ENCODE peak calls at places on chromosome 15, in six cellular contexts. One of them, this sample, is unnamed.

GRCh38 chr15:37931868-37932267 is 2.6 kb upstream of the TMCO5A start:
- DNase-seq in HepG2: no peak
- DNase-seq in WTC11: no peak
- DNase-seq in GM12878: no peak
- DNase-seq in K562: no peak
- DNase-seq in H1: no peak
- DNase-seq in this sample: no peak

GRCh38 chr15:79265167-79265566 is 17.4 kb upstream of the ANKRD34C start:
- DNase-seq in HepG2: no peak
- DNase-seq in WTC11: no peak
- DNase-seq in GM12878: no peak
- DNase-seq in K562: no peak
- DNase-seq in H1: no peak
- DNase-seq in this sample: peak

GRCh38 chr15:97078556-97078955 is 748.1 kb downstream of the NR2F2 start:
- DNase-seq in HepG2: no peak
- DNase-seq in WTC11: no peak
- DNase-seq in GM12878: no peak
- DNase-seq in K562: no peak
- DNase-seq in H1: no peak
- DNase-seq in this sample: no peak

GRCh38 chr15:52071570-52071969 is 41.0 kb downstream of the BCL2L10 start:
- DNase-seq in HepG2: peak
- DNase-seq in WTC11: no peak
- DNase-seq in GM12878: no peak
- DNase-seq in K562: no peak
- DNase-seq in H1: no peak
- DNase-seq in this sample: no peak

GRCh38 chr15:85318048-85318731 is 62.2 kb upstream of the AKAP13 start:
- DNase-seq in HepG2: no peak
- DNase-seq in WTC11: no peak
- DNase-seq in GM12878: peak
- DNase-seq in K562: no peak
- DNase-seq in H1: peak
- DNase-seq in this sample: peak

GRCh38 chr15:98682992-98683701 is 34.8 kb downstream of the IGF1R start:
- DNase-seq in HepG2: no peak
- DNase-seq in WTC11: no peak
- DNase-seq in GM12878: no peak
- DNase-seq in K562: no peak
- DNase-seq in H1: no peak
- DNase-seq in this sample: no peak

GRCh38 chr15:68640791-68641331 is 62.1 kb downstream of the CORO2B start:
- DNase-seq in HepG2: no peak
- DNase-seq in WTC11: no peak
- DNase-seq in GM12878: no peak
- DNase-seq in K562: no peak
- DNase-seq in H1: no peak
- DNase-seq in this sample: no peak

GRCh38 chr15:89501646-89502045 is 5.3 kb upstream of the RHCG start:
- DNase-seq in HepG2: no peak
- DNase-seq in WTC11: no peak
- DNase-seq in GM12878: no peak
- DNase-seq in K562: no peak
- DNase-seq in H1: no peak
- DNase-seq in this sample: no peak

GRCh38 chr15:23983500-23984259 is 296.6 kb upstream of the NDN start:
- DNase-seq in HepG2: no peak
- DNase-seq in WTC11: no peak
- DNase-seq in GM12878: no peak
- DNase-seq in K562: no peak
- DNase-seq in H1: no peak
- DNase-seq in this sample: no peak

GRCh38 chr15:63833246-63833696 is 477 bp downstream of the HERC1 start:
- DNase-seq in HepG2: no peak
- DNase-seq in WTC11: peak
- DNase-seq in GM12878: no peak
- DNase-seq in K562: peak
- DNase-seq in H1: peak
- DNase-seq in this sample: no peak

GRCh38 chr15:39595621-39596221 is 14.8 kb downstream of the THBS1 start:
- DNase-seq in HepG2: no peak
- DNase-seq in WTC11: no peak
- DNase-seq in GM12878: no peak
- DNase-seq in K562: no peak
- DNase-seq in H1: no peak
- DNase-seq in this sample: no peak

GRCh38 chr15:55526559-55527036 is 18.6 kb upstream of the DNAAF4 start:
- DNase-seq in HepG2: peak
- DNase-seq in WTC11: no peak
- DNase-seq in GM12878: no peak
- DNase-seq in K562: peak
- DNase-seq in H1: peak
- DNase-seq in this sample: peak

GRCh38 chr15:70826634-70827033 is 27.3 kb downstream of the LARP6 start:
- DNase-seq in HepG2: peak
- DNase-seq in WTC11: no peak
- DNase-seq in GM12878: no peak
- DNase-seq in K562: no peak
- DNase-seq in H1: no peak
- DNase-seq in this sample: peak

GRCh38 chr15:101675796-101676582 is 23.8 kb upstream of the TM2D3 start:
- DNase-seq in HepG2: no peak
- DNase-seq in WTC11: no peak
- DNase-seq in GM12878: no peak
- DNase-seq in K562: no peak
- DNase-seq in H1: no peak
- DNase-seq in this sample: no peak

GRCh38 chr15:48823237-48823636 is 12.4 kb upstream of the CEP152 start:
- DNase-seq in HepG2: no peak
- DNase-seq in WTC11: peak
- DNase-seq in GM12878: no peak
- DNase-seq in K562: no peak
- DNase-seq in H1: no peak
- DNase-seq in this sample: no peak

GRCh38 chr15:52280326-52281084 is 15.1 kb downstream of the MYO5C start:
- DNase-seq in HepG2: peak
- DNase-seq in WTC11: no peak
- DNase-seq in GM12878: no peak
- DNase-seq in K562: no peak
- DNase-seq in H1: no peak
- DNase-seq in this sample: no peak

GRCh38 chr15:67049351-67050044 is 15.9 kb upstream of the SMAD3 start:
- DNase-seq in HepG2: peak
- DNase-seq in WTC11: no peak
- DNase-seq in GM12878: no peak
- DNase-seq in K562: no peak
- DNase-seq in H1: no peak
- DNase-seq in this sample: no peak

GRCh38 chr15:83846847-83847246 is 192.9 kb downstream of the ADAMTSL3 start:
- DNase-seq in HepG2: no peak
- DNase-seq in WTC11: no peak
- DNase-seq in GM12878: no peak
- DNase-seq in K562: no peak
- DNase-seq in H1: no peak
- DNase-seq in this sample: no peak

GRCh38 chr15:95837605-95838004 is 492.9 kb upstream of the NR2F2 start:
- DNase-seq in HepG2: no peak
- DNase-seq in WTC11: no peak
- DNase-seq in GM12878: no peak
- DNase-seq in K562: no peak
- DNase-seq in H1: no peak
- DNase-seq in this sample: no peak

GRCh38 chr15:76429661-76430060 is 93.1 kb downstream of the ISL2 start:
- DNase-seq in HepG2: no peak
- DNase-seq in WTC11: no peak
- DNase-seq in GM12878: no peak
- DNase-seq in K562: no peak
- DNase-seq in H1: no peak
- DNase-seq in this sample: no peak

GRCh38 chr15:34610388-34610787 is 26.9 kb upstream of the GOLGA8B start:
- DNase-seq in HepG2: no peak
- DNase-seq in WTC11: no peak
- DNase-seq in GM12878: no peak
- DNase-seq in K562: no peak
- DNase-seq in H1: no peak
- DNase-seq in this sample: peak

GRCh38 chr15:93900476-93901400 is 330.6 kb upstream of the MCTP2 start:
- DNase-seq in HepG2: no peak
- DNase-seq in WTC11: peak
- DNase-seq in GM12878: no peak
- DNase-seq in K562: no peak
- DNase-seq in H1: no peak
- DNase-seq in this sample: no peak

GRCh38 chr15:31270767-31271166 is 55.9 kb upstream of the KLF13 start:
- DNase-seq in HepG2: no peak
- DNase-seq in WTC11: peak
- DNase-seq in GM12878: no peak
- DNase-seq in K562: peak
- DNase-seq in H1: peak
- DNase-seq in this sample: no peak

GRCh38 chr15:38389924-38390542 is 63.9 kb upstream of the FAM98B start:
- DNase-seq in HepG2: peak
- DNase-seq in WTC11: peak
- DNase-seq in GM12878: peak
- DNase-seq in K562: peak
- DNase-seq in H1: peak
- DNase-seq in this sample: peak

GRCh38 chr15:25789616-25790002 is 73.5 kb downstream of the ATP10A start:
- DNase-seq in HepG2: no peak
- DNase-seq in WTC11: no peak
- DNase-seq in GM12878: no peak
- DNase-seq in K562: no peak
- DNase-seq in H1: no peak
- DNase-seq in this sample: no peak

GRCh38 chr15:79640206-79640605 is 208.1 kb downstream of the MINAR1 start:
- DNase-seq in HepG2: peak
- DNase-seq in WTC11: no peak
- DNase-seq in GM12878: no peak
- DNase-seq in K562: no peak
- DNase-seq in H1: no peak
- DNase-seq in this sample: peak

GRCh38 chr15:62517541-62517940 is 352.5 kb upstream of the C2CD4B start:
- DNase-seq in HepG2: no peak
- DNase-seq in WTC11: no peak
- DNase-seq in GM12878: no peak
- DNase-seq in K562: no peak
- DNase-seq in H1: no peak
- DNase-seq in this sample: no peak

GRCh38 chr15:58378241-58379085 is 53.3 kb upstream of the LIPC start:
- DNase-seq in HepG2: no peak
- DNase-seq in WTC11: no peak
- DNase-seq in GM12878: no peak
- DNase-seq in K562: no peak
- DNase-seq in H1: no peak
- DNase-seq in this sample: no peak
- TF ChIP-seq MAX in HepG2: no peak
- TF ChIP-seq MAX in WTC11: no peak
- TF ChIP-seq MAX in GM12878: no peak
- TF ChIP-seq MAX in K562: no peak
- TF ChIP-seq MAX in H1: no peak
- TF ChIP-seq MAX in this sample: no peak

GRCh38 chr15:56640549-56640948 is 92.8 kb downstream of the ZNF280D start:
- DNase-seq in HepG2: no peak
- DNase-seq in WTC11: no peak
- DNase-seq in GM12878: no peak
- DNase-seq in K562: no peak
- DNase-seq in H1: no peak
- DNase-seq in this sample: no peak
- TF ChIP-seq SP1 in HepG2: no peak
- TF ChIP-seq SP1 in WTC11: no peak
- TF ChIP-seq SP1 in GM12878: no peak
- TF ChIP-seq SP1 in K562: no peak
- TF ChIP-seq SP1 in H1: no peak
- TF ChIP-seq SP1 in this sample: no peak

GRCh38 chr15:73225358-73226015 is 143.3 kb downstream of the HCN4 start:
- DNase-seq in HepG2: no peak
- DNase-seq in WTC11: peak
- DNase-seq in GM12878: no peak
- DNase-seq in K562: peak
- DNase-seq in H1: peak
- DNase-seq in this sample: no peak

GRCh38 chr15:73227433-73228056 is 141.2 kb downstream of the HCN4 start:
- DNase-seq in HepG2: peak
- DNase-seq in WTC11: no peak
- DNase-seq in GM12878: no peak
- DNase-seq in K562: no peak
- DNase-seq in H1: no peak
- DNase-seq in this sample: no peak

GRCh38 chr15:73231661-73232443 is 136.9 kb downstream of the HCN4 start:
- DNase-seq in HepG2: no peak
- DNase-seq in WTC11: no peak
- DNase-seq in GM12878: no peak
- DNase-seq in K562: no peak
- DNase-seq in H1: no peak
- DNase-seq in this sample: no peak

GRCh38 chr15:73226064-73226463 is 142.7 kb downstream of the HCN4 start:
- DNase-seq in HepG2: no peak
- DNase-seq in WTC11: no peak
- DNase-seq in GM12878: no peak
- DNase-seq in K562: no peak
- DNase-seq in H1: no peak
- DNase-seq in this sample: no peak

DNA sequence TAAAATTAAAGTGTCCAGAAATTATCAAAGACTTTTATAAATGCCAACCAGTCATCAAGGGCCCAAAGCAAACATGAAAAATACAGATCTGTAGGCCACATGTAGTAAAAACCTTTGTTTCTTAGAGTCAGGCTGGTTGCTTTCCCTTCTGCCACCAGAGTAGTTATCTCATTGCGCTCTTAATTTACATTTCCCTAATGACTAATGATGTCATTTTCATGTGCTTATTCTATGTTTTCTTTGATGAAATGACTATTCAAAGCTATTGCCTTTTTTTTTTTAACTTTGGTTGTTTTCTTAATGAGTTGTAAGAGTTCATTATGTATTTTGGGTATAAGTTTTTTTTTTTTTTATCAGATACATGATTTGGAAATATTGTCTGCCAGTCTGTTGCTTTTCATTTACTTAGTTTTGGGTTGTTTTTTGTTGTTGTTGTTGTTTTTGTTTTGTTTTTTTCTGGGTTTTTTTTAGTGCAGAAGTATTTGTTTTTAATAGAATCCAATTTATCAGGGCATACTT is 140.6 kb downstream of the HCN4 start:
- DNase-seq in HepG2: no peak
- DNase-seq in WTC11: no peak
- DNase-seq in GM12878: no peak
- DNase-seq in K562: no peak
- DNase-seq in H1: no peak
- DNase-seq in this sample: no peak
- TF ChIP-seq MAX in HepG2: no peak
- TF ChIP-seq MAX in WTC11: no peak
- TF ChIP-seq MAX in GM12878: no peak
- TF ChIP-seq MAX in K562: no peak
- TF ChIP-seq MAX in H1: no peak
- TF ChIP-seq MAX in this sample: no peak

GRCh38 chr15:73969151-73969759 is 22.8 kb downstream of the STOML1 start:
- DNase-seq in HepG2: no peak
- DNase-seq in WTC11: no peak
- DNase-seq in GM12878: no peak
- DNase-seq in K562: no peak
- DNase-seq in H1: no peak
- DNase-seq in this sample: no peak
- TF ChIP-seq SP1 in HepG2: no peak
- TF ChIP-seq SP1 in WTC11: no peak
- TF ChIP-seq SP1 in GM12878: no peak
- TF ChIP-seq SP1 in K562: no peak
- TF ChIP-seq SP1 in H1: no peak
- TF ChIP-seq SP1 in this sample: no peak